ENCODE peak calls at places on chromosomes 2 and 18, in seven cellular contexts. U is fibroblast of the aortic adventitia; T is Calu3; J is GM23338; D is central memory CD8-positive, alpha-beta T cell; M is uterus; X is cardiac fibroblast. C is an unnamed sample.

GRCh38 chr2:229296016-229296415 is 24.9 kb upstream of the PID1 start:
- DNase-seq in U (peak; percentile 30), T (no peak), J (no peak), D (no peak), M (no peak), X (peak; percentile 60), C (no peak)

GRCh38 chr2:159882069-159882468 is 84.1 kb upstream of the CD302 start:
- DNase-seq in U (peak; percentile 17), T (no peak), J (no peak), D (no peak), M (no peak), X (peak; percentile 11), C (no peak)

GRCh38 chr2:17813015-17813741 is 3.1 kb upstream of the MSGN1 start:
- DNase-seq in U (no peak), T (no peak), J (no peak), D (no peak), M (no peak), X (no peak), C (no peak)

GRCh38 chr2:182186132-182186735 is 200.6 kb downstream of the PPP1R1C start:
- DNase-seq in U (peak; percentile 67), T (peak; percentile 26), J (peak; percentile 64), D (no peak), M (no peak), X (peak; percentile 61), C (peak; percentile 53)

GRCh38 chr2:16644204-16644925 is 21.3 kb downstream of the CYRIA start:
- DNase-seq in U (no peak), T (no peak), J (no peak), D (no peak), M (no peak), X (no peak), C (no peak)

GRCh38 chr2:74005786-74006185 is 21.1 kb downstream of the TET3 start:
- DNase-seq in U (peak; percentile 35), T (no peak), J (no peak), D (no peak), M (no peak), X (peak; percentile 58), C (no peak)

GRCh38 chr2:70473101-70473722 is 80.4 kb downstream of the TGFA start:
- DNase-seq in U (no peak), T (no peak), J (no peak), D (no peak), M (no peak), X (no peak), C (no peak)

GRCh38 chr2:46873632-46874068 is 42.0 kb downstream of the MCFD2 start:
- DNase-seq in U (peak; percentile 94), T (peak; percentile 79), J (no peak), D (no peak), M (peak; percentile 92), X (peak; percentile 93), C (peak; percentile 69)

GRCh38 chr2:198137733-198138132 is 333.3 kb downstream of the PLCL1 start:
- DNase-seq in U (no peak), T (no peak), J (peak; percentile 74), D (no peak), M (no peak), X (no peak), C (no peak)

GRCh38 chr18:2932247-2933181 is 80.4 kb downstream of the LPIN2 start:
- DNase-seq in U (peak; percentile 85), T (peak; percentile 55), J (peak; percentile 84), D (peak; percentile 52), M (peak; percentile 58), X (peak; percentile 79), C (peak; percentile 68)

GRCh38 chr2:44972771-44973535 is 31.5 kb downstream of the SIX3 start:
- DNase-seq in U (no peak), T (no peak), J (no peak), D (no peak), M (no peak), X (no peak), C (no peak)

C was measured in LoVo.